ENCODE peak calls at places on chromosome X, in six cellular contexts. K is H9, T is Peyer's patch, A is left ventricle myocardium inferior, J is osteoblast, U is left lung. E is an unnamed sample. For H3K4me1, the result is how much of the 10 kb centered on the place peaks cover.

GRCh38 chrX:12301288-12301687 is 163.0 kb downstream of the FRMPD4 start:
- DNase-seq in K (no peak), J (no peak), U (no peak), T (no peak), A (no peak), E (no peak)

GRCh38 chrX:136933617-136934145 is 53.2 kb upstream of the RBMX start:
- DNase-seq in T (no peak), U (no peak), J (no peak), K (no peak), A (no peak), E (no peak)

GRCh38 chrX:106932492-106932923 is 12.3 kb downstream of the CLDN2 start:
- DNase-seq in K (no peak), A (no peak), J (peak), U (no peak), T (peak), E (no peak)

GRCh38 chrX:123138473-123138872 is 45.6 kb upstream of the GRIA3 start:
- DNase-seq in T (no peak), U (no peak), J (no peak), A (no peak), K (no peak), E (no peak)

GRCh38 chrX:15349046-15349445 is 13.7 kb upstream of the PIGA start:
- DNase-seq in U (no peak), T (peak), A (no peak), J (no peak), K (peak), E (peak)

GRCh38 chrX:118182050-118182449 is 65.4 kb upstream of the KLHL13 start:
- DNase-seq in U (no peak), T (no peak), J (no peak), A (no peak), K (no peak), E (no peak)

GRCh38 chrX:46647251-46647650 is 73.7 kb downstream of the CHST7 start:
- DNase-seq in T (no peak), K (no peak), U (no peak), A (no peak), J (no peak), E (no peak)

GRCh38 chrX:69280956-69281355 is 115.7 kb upstream of the PJA1 start:
- DNase-seq in K (no peak), U (no peak), J (no peak), T (no peak), A (no peak), E (no peak)

GRCh38 chrX:154013614-154014360 is 5.9 kb downstream of the IRAK1 start:
- DNase-seq in A (no peak), T (no peak), K (peak), J (peak), U (no peak), E (no peak)

GRCh38 chrX:102154218-102154860 is 1.4 kb downstream of the BEX5 start:
- DNase-seq in U (no peak), J (no peak), K (peak), T (peak), A (no peak), E (peak)

GRCh38 chrX:54633641-54634040 is 103.6 kb downstream of the GNL3L start:
- DNase-seq in T (no peak), U (no peak), A (no peak), J (no peak), K (peak), E (no peak)

GRCh38 chrX:101171883-101172400 is 47.6 kb upstream of the DRP2 start:
- DNase-seq in T (no peak), U (no peak), A (no peak), K (no peak), J (no peak), E (no peak)

GRCh38 chrX:13082286-13083065 is 38.1 kb upstream of the FAM9C start:
- DNase-seq in T (no peak), J (no peak), U (no peak), A (no peak), K (no peak), E (no peak)

GRCh38 chrX:150690126-150690525 is 3.1 kb upstream of the MTMR1 start:
- DNase-seq in J (peak), T (no peak), U (no peak), A (no peak), K (no peak), E (no peak)

GRCh38 chrX:108245462-108245861 is 153.9 kb downstream of the ATG4A start:
- DNase-seq in J (no peak), A (no peak), T (no peak), U (no peak), K (no peak), E (no peak)

GRCh38 chrX:150968862-150969720 is 14.0 kb upstream of the HMGB3 start:
- DNase-seq in J (no peak), T (no peak), U (no peak), K (peak), A (no peak), E (peak)

GRCh38 chrX:148530464-148531077 is 30.2 kb downstream of the AFF2 start:
- DNase-seq in K (no peak), A (no peak), T (no peak), U (no peak), J (no peak), E (no peak)

GRCh38 chrX:106917830-106918500 is 2.2 kb upstream of the CLDN2 start:
- DNase-seq in T (no peak), A (no peak), U (no peak), K (no peak), J (no peak), E (no peak)

GRCh38 chrX:79361192-79361870 is 5.8 kb downstream of the ITM2A start:
- DNase-seq in J (no peak), T (no peak), U (no peak), A (no peak), K (no peak), E (no peak)

GRCh38 chrX:52271212-52271611 is 86.5 kb downstream of the MAGED4 start:
- DNase-seq in U (no peak), J (peak), T (no peak), A (no peak), K (peak), E (no peak)

GRCh38 chrX:71917621-71918341 is 7.1 kb downstream of the NHSL2 start:
- DNase-seq in U (no peak), A (no peak), K (peak), J (peak), T (no peak), E (no peak)

GRCh38 chrX:109704563-109704962 is 28.5 kb downstream of the ACSL4 start:
- DNase-seq in J (no peak), U (no peak), A (no peak), T (no peak), K (no peak), E (no peak)

GRCh38 chrX:15790766-15791380 is 589 bp downstream of the ZRSR2 start:
- DNase-seq in U (no peak), K (no peak), A (no peak), T (no peak), J (no peak), E (no peak)

GRCh38 chrX:16188687-16189086 is 21.4 kb downstream of the MAGEB17 start:
- DNase-seq in K (no peak), U (no peak), J (no peak), A (no peak), T (no peak), E (no peak)

GRCh38 chrX:35380808-35381700 is 417.1 kb upstream of the MAGEB16 start:
- DNase-seq in A (no peak), U (no peak), T (no peak), J (no peak), K (no peak), E (no peak)

GRCh38 chrX:69179380-69179911 is 14.2 kb upstream of the PJA1 start:
- DNase-seq in T (no peak), J (no peak), K (peak), A (no peak), U (no peak), E (no peak)

GRCh38 chrX:72306851-72307645 is 1.3 kb upstream of the CITED1 start:
- DNase-seq in A (peak), K (peak), T (peak), U (peak), J (peak), E (peak)

GRCh38 chrX:23736030-23736429 is 7.0 kb downstream of the ACOT9 start:
- DNase-seq in U (no peak), J (peak), K (no peak), T (no peak), A (no peak), E (no peak)

DNA sequence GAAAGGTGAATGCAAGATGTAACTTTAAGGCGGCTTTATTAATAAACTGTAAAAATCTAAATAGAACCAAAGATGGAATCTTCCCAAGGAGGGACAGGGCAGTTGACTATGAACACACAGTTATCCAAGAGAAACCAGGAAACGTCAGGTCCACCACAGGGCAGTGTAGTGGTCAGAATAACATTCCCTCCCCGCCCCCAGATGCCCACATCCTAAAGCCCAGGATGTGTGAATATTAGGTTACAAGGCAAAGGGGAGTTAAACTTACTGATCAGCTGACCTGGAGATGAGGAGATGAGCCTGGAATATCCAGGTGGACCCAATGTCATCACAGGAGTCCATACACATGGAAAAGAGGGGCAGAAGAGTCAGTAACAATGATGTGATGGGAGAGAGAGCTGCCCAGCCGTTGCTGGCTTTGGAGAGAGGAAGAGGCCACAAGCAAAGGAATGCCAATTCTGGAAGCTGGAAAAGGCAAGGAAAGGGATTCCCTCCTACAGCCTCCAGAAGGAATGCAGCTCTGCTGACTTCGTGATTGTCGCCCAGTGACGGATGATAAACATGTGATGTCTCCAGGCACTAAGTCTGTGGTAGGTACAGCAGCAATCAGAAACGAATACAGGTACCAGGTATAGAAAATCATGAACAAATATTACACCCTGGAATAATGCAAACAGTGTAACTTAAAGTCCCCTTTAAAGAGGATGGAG is 5.2 kb downstream of the SH3KBP1 start:
- DNase-seq in K (no peak), J (no peak), T (no peak), U (no peak), A (no peak), E (no peak)
- H3K4me1 ChIP-seq in K (under half), J (under half), T (under half), U (under half), A (under half), E (under half)

GRCh38 chrX:39956803-39957394 is 140.9 kb downstream of the BCOR start:
- DNase-seq in J (no peak), U (no peak), K (no peak), A (no peak), T (no peak), E (no peak)

GRCh38 chrX:39953879-39954278 is 143.9 kb downstream of the BCOR start:
- DNase-seq in A (peak), U (peak), J (peak), K (no peak), T (peak), E (peak)

GRCh38 chrX:39950035-39950688 is 147.6 kb downstream of the BCOR start:
- DNase-seq in A (no peak), J (no peak), T (no peak), K (no peak), U (no peak), E (no peak)

GRCh38 chrX:39955621-39956020 is 142.1 kb downstream of the BCOR start:
- DNase-seq in K (no peak), T (no peak), J (no peak), U (no peak), A (no peak), E (no peak)

DNA sequence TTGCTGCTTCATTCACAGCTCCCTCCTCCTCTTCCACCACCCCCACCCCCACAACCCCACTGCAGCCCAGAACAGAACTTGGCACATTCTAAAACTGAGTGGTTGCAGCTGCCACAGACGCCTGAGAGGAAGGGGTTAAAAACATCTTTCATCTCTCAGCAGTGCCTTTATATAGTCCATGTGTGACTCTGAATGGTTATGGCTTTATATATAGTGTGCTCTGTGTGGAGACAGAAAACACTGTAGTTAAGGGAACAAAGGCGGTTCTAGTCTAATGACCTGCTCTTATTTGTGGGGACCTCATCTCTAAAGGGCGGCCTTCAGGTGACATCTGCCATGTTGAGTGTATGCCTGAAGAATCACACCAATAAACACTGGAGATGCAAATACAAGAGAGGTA is 144.7 kb downstream of the BCOR start:
- DNase-seq in K (no peak), A (no peak), J (no peak), U (no peak), T (no peak), E (no peak)
- H3K4me1 ChIP-seq in K (under half), A (under half), J (under half), U (under half), T (under half), E (under half)

GRCh38 chrX:119682019-119682989 is 10.7 kb downstream of the SEPTIN6 start:
- DNase-seq in A (no peak), J (no peak), U (no peak), K (no peak), T (peak), E (no peak)
- H3K4me1 ChIP-seq in A (under half), J (under half), U (under half), K (under half), T (under half), E (under half)

GRCh38 chrX:125522752-125523151 is 203.1 kb downstream of the TEX13C start:
- DNase-seq in U (no peak), J (no peak), T (no peak), A (no peak), K (no peak), E (no peak)
- H3K4me1 ChIP-seq in U (under half), J (under half), T (under half), A (under half), K (under half), E (under half)

GRCh38 chrX:141469469-141469868 is 115.1 kb downstream of the SPANXA1 start:
- DNase-seq in A (no peak), T (no peak), J (no peak), U (no peak), K (no peak), E (no peak)

GRCh38 chrX:141468940-141469339 is 115.6 kb downstream of the SPANXA1 start:
- DNase-seq in K (no peak), T (no peak), A (no peak), J (no peak), U (no peak), E (no peak)

GRCh38 chrX:141467442-141467841 is 117.1 kb downstream of the SPANXA1 start:
- DNase-seq in T (no peak), A (no peak), U (no peak), K (no peak), J (no peak), E (no peak)
- H3K4me1 ChIP-seq in T (under half), A (under half), U (under half), K (under half), J (under half), E (under half)

DNA sequence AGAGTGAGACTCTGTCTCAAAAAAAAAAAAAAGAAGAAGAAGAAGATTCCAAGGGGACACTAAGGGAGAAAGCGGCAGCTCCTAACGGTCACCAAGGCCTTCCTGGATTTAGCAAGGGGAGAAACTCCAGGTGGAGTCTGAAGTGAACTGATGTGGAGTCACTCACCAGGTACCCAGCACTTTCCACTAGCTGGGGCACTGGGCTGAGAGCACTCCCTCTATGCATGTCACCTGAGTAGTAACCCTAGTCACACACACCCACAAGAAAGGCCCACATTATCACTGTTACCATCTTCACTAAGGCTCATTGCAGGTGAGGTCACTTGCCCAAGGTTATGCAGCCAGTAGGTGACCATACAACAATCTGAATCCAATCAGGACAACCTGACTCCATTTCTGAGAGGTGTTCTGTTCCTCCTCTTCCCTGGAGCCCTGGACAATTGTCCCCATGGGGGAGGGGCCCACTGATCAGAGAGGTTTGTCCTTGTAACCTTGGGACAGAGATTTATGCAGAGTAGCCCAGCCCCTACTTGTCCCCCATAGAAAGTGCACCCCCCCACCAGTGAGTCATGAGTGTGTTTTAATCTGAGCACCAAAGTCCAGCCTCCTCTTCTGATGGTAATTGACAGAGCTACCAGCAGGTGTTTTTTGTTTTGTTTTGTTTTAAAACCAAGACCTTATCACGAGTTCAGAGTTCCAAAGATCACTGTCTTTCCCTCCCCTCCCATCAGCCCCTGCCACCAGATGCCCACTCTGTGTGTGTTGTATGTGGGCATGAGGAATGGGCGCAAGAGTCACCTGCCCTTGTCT is 5.9 kb upstream of the SASH3 start:
- DNase-seq in T (peak), K (no peak), J (no peak), U (no peak), A (no peak), E (no peak)
- H3K4me1 ChIP-seq in T (under half), K (under half), J (under half), U (under half), A (under half), E (under half)

GRCh38 chrX:2701600-2701999 is 10.5 kb downstream of the CD99 start:
- DNase-seq in T (no peak), K (no peak), U (no peak), J (no peak), A (peak), E (no peak)

GRCh38 chrX:2699959-2700358 is 8.9 kb downstream of the CD99 start:
- DNase-seq in J (no peak), K (no peak), A (no peak), T (no peak), U (no peak), E (no peak)

GRCh38 chrX:2698604-2699003 is 7.5 kb downstream of the CD99 start:
- DNase-seq in J (no peak), T (no peak), U (no peak), K (no peak), A (no peak), E (no peak)

GRCh38 chrX:2697741-2698294 is 6.7 kb downstream of the CD99 start:
- DNase-seq in K (no peak), A (no peak), U (no peak), J (no peak), T (no peak), E (no peak)

DNA sequence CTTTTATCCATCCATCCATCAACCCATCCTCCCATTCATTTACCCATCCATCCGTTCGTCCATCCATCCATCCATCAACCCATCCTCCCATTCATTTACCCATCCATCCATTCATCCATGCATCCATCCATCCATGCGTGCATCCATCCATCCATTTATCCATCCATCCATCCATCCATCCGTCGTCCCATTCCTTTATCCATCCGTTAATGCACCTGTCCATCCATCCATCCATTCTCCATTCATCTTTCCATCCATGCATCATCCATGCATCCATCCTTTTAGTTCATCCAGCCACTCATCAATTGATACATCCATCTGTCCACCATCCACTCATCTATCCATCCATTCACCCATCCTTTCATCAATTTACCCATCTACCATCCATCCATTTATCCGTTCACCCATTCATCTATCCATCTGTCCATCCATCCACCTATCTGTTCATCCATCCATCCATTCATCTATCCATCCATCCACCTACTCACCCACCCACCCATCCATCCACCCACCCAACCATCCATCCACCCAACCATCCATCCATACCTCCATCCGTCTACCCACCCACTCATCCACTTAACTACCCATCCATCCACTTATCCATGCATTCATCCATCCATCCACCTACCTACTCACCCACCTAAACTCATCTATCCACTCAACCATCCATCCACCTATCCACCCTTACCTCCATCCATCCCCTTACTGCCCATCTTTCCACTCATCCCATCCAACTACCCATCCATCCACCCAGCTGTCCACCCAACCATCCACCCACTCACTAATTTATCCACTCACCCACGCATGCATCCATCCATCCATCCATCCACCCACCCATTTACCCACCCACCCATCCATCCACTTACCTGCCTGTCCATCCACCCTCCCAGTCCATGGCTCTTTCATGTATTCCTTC is 9.6 kb downstream of the CD99 start:
- DNase-seq in U (no peak), J (no peak), K (no peak), T (no peak), A (no peak), E (no peak)
- H3K4me1 ChIP-seq in U (half or more), J (under half), K (under half), T (under half), A (half or more), E (under half)

E was measured in mucosa of descending colon.